ENCODE peak calls at places on chromosomes 6 and 20, in ten cellular contexts. A is Karpas-422, N is NCI-H1930, S is hepatocyte, H is NCI-H2081 treated with DMSO at 0.1 percent for 48 hours, T is HL-60, O is kidney tubule cell, I is RWPE1, F is kidney, Q is GM10248. Y is an unnamed sample.

GRCh38 chr6:43873806-43874714 is 104.0 kb downstream of the VEGFA start:
- DNase-seq in A (no peak), N (no peak), S (peak; percentile 65), H (no peak), T (no peak), O (no peak), I (no peak), F (no peak), Q (no peak), Y (no peak)

GRCh38 chr6:41596807-41597206 is 41.5 kb upstream of the MDFI start:
- DNase-seq in A (no peak), N (no peak), S (no peak), H (no peak), T (no peak), O (no peak), I (no peak), F (peak; percentile 56), Q (no peak), Y (no peak)

GRCh38 chr20:41889871-41890224 is 271.7 kb upstream of the CHD6 start:
- DNase-seq in A (no peak), N (no peak), S (no peak), H (no peak), T (no peak), O (peak; percentile 70), I (peak; percentile 36), F (no peak), Q (no peak), Y (no peak)

GRCh38 chr20:49970498-49970897 is 12.3 kb upstream of the SNAI1 start:
- DNase-seq in A (peak; percentile 28), N (no peak), S (no peak), H (no peak), T (no peak), O (no peak), I (no peak), F (no peak), Q (no peak), Y (no peak)

GRCh38 chr6:112576421-112576820 is 229.3 kb downstream of the RFPL4B start:
- DNase-seq in A (peak; percentile 41), N (no peak), S (no peak), H (no peak), T (no peak), O (peak; percentile 5), I (no peak), F (no peak), Q (no peak), Y (no peak)

GRCh38 chr6:137283940-137284910 is 65.0 kb upstream of the IFNGR1 start:
- DNase-seq in A (no peak), N (no peak), S (no peak), H (no peak), T (no peak), O (peak; percentile 78), I (no peak), F (no peak), Q (peak; percentile 56), Y (no peak)

GRCh38 chr6:29919506-29919905 is 22.8 kb upstream of the HLA-A start:
- DNase-seq in A (no peak), N (no peak), S (no peak), H (no peak), T (no peak), O (no peak), I (no peak), F (no peak), Q (no peak), Y (no peak)

GRCh38 chr6:35686873-35687557 is 1.7 kb downstream of the FKBP5 start:
- DNase-seq in A (peak; percentile 67), N (no peak), S (no peak), H (no peak), T (no peak), O (no peak), I (no peak), F (no peak), Q (peak; percentile 48), Y (peak; percentile 37)

GRCh38 chr20:38951611-38952010 is 10.5 kb upstream of the DHX35 start:
- DNase-seq in A (no peak), N (no peak), S (no peak), H (no peak), T (no peak), O (no peak), I (no peak), F (no peak), Q (no peak), Y (no peak)

GRCh38 chr6:25489399-25489798 is 162.6 kb upstream of the SCGN start:
- DNase-seq in A (no peak), N (no peak), S (no peak), H (no peak), T (no peak), O (no peak), I (no peak), F (no peak), Q (no peak), Y (peak; percentile 39)

GRCh38 chr6:158688860-158689259 is 39.0 kb downstream of the SYTL3 start:
- DNase-seq in A (no peak), N (no peak), S (no peak), H (no peak), T (no peak), O (no peak), I (no peak), F (no peak), Q (no peak), Y (no peak)

GRCh38 chr20:50356522-50356880 is 153.7 kb upstream of the PTPN1 start:
- DNase-seq in A (no peak), N (no peak), S (no peak), H (no peak), T (no peak), O (no peak), I (no peak), F (peak; percentile 74), Q (no peak), Y (no peak)

GRCh38 chr6:132088150-132088549 is 137.0 kb upstream of the CCN2 start:
- DNase-seq in A (no peak), N (no peak), S (no peak), H (no peak), T (no peak), O (no peak), I (no peak), F (no peak), Q (no peak), Y (no peak)

GRCh38 chr6:156890627-156891300 is 113.6 kb downstream of the ARID1B start:
- DNase-seq in A (peak; percentile 40), N (no peak), S (no peak), H (no peak), T (no peak), O (no peak), I (no peak), F (no peak), Q (no peak), Y (no peak)

GRCh38 chr20:19079536-19080299 is 132.7 kb upstream of the SLC24A3 start:
- DNase-seq in A (no peak), N (no peak), S (no peak), H (no peak), T (no peak), O (no peak), I (no peak), F (no peak), Q (no peak), Y (no peak)

GRCh38 chr6:11806561-11807317 is 28.1 kb upstream of the ADTRP start:
- DNase-seq in A (no peak), N (no peak), S (no peak), H (no peak), T (no peak), O (peak; percentile 73), I (no peak), F (no peak), Q (no peak), Y (no peak)

GRCh38 chr20:44651507-44652373 is at the start of gene ADA:
- DNase-seq in A (peak; percentile 44), N (peak; percentile 43), S (peak; percentile 76), H (no peak), T (no peak), O (peak; percentile 56), I (peak; percentile 77), F (peak; percentile 82), Q (peak; percentile 66), Y (peak; percentile 78)

GRCh38 chr6:151494235-151494950 is 576 bp downstream of the CCDC170 start:
- DNase-seq in A (no peak), N (peak; percentile 25), S (peak; percentile 60), H (no peak), T (no peak), O (peak; percentile 74), I (peak; percentile 33), F (peak; percentile 76), Q (no peak), Y (peak; percentile 8)

GRCh38 chr6:90918361-90918760 is 331.5 kb upstream of the MAP3K7 start:
- DNase-seq in A (no peak), N (no peak), S (no peak), H (no peak), T (no peak), O (no peak), I (no peak), F (no peak), Q (no peak), Y (no peak)

GRCh38 chr6:26205161-26205624 is 118.0 kb downstream of the HFE start:
- DNase-seq in A (peak; percentile 77), N (peak; percentile 45), S (peak; percentile 87), H (peak; percentile 60), T (peak; percentile 89), O (peak; percentile 83), I (peak; percentile 79), F (peak; percentile 92), Q (peak; percentile 73), Y (peak; percentile 92)